ENCODE peak calls at places on chromosomes 2 and 18, in five cellular contexts. O is activated CD4-positive, alpha-beta T cell treated with anti-CD3 and anti-CD28 coated beads, Interleukin-2, amount 50 U/mL, for 4 hours; K is NCI-H2081; B is AG10803; F is activated CD4-positive, CD25-positive, alpha-beta regulatory T cell treated with anti-CD3 and anti-CD28 coated beads, Interleukin-2, amount 50 U/mL, for 72 hours. R is an unnamed sample.

GRCh38 chr18:45291616-45292612 is 323.4 kb upstream of the SLC14A2 start:
- DNase-seq in O (no peak), K (peak), B (peak), F (no peak), R (no peak)

GRCh38 chr2:47869859-47870258 is 36.4 kb downstream of the FBXO11 start:
- DNase-seq in O (no peak), K (no peak), B (no peak), F (no peak), R (no peak)

GRCh38 chr18:21327101-21327500 is 85.1 kb downstream of the GREB1L start:
- DNase-seq in O (no peak), K (peak), B (no peak), F (no peak), R (no peak)

GRCh38 chr2:200772620-200773019 is 39.1 kb upstream of the BZW1 start:
- DNase-seq in O (no peak), K (no peak), B (no peak), F (no peak), R (no peak)

GRCh38 chr2:10389596-10389995 is 58.5 kb downstream of the ODC1 start:
- DNase-seq in O (no peak), K (no peak), B (peak), F (no peak), R (no peak)

GRCh38 chr2:78455586-78455985 is 569.9 kb upstream of the REG3G start:
- DNase-seq in O (no peak), K (no peak), B (no peak), F (no peak), R (no peak)

GRCh38 chr2:241399941-241400922 is 44.1 kb downstream of the FARP2 start:
- DNase-seq in O (no peak), K (no peak), B (no peak), F (no peak), R (no peak)

GRCh38 chr2:12642855-12643254 is 73.9 kb upstream of the TRIB2 start:
- DNase-seq in O (no peak), K (no peak), B (no peak), F (no peak), R (no peak)

GRCh38 chr18:76827205-76827885 is 5.0 kb downstream of the ZNF236 start:
- DNase-seq in O (no peak), K (no peak), B (no peak), F (no peak), R (no peak)

GRCh38 chr2:165376571-165376975 is 92.9 kb upstream of the CSRNP3 start:
- DNase-seq in O (no peak), K (peak), B (no peak), F (no peak), R (no peak)

GRCh38 chr2:33502025-33502424 is 25.6 kb downstream of the RASGRP3 start:
- DNase-seq in O (no peak), K (no peak), B (no peak), F (no peak), R (no peak)

GRCh38 chr2:127661072-127661618 is 14.2 kb downstream of the LIMS2 start:
- DNase-seq in O (no peak), K (no peak), B (no peak), F (no peak), R (no peak)

GRCh38 chr2:235195921-235196320 is 244.1 kb downstream of the SH3BP4 start:
- DNase-seq in O (no peak), K (no peak), B (no peak), F (no peak), R (no peak)

GRCh38 chr2:29343830-29344229 is 228.6 kb downstream of the CLIP4 start:
- DNase-seq in O (no peak), K (no peak), B (no peak), F (no peak), R (no peak)

GRCh38 chr2:159114835-159115234 is 146.4 kb downstream of the TANC1 start:
- DNase-seq in O (no peak), K (no peak), B (no peak), F (no peak), R (no peak)

GRCh38 chr2:238379096-238379810 is 47.5 kb upstream of the ASB1 start:
- DNase-seq in O (no peak), K (no peak), B (peak), F (peak), R (no peak)

GRCh38 chr2:79977782-79978181 is 326.8 kb downstream of the LRRTM1 start:
- DNase-seq in O (no peak), K (no peak), B (peak), F (no peak), R (no peak)

GRCh38 chr2:224171226-224171625 is 132.1 kb upstream of the SERPINE2 start:
- DNase-seq in O (no peak), K (no peak), B (no peak), F (no peak), R (no peak)

GRCh38 chr18:44627245-44627644 is 53.4 kb upstream of the SETBP1 start:
- DNase-seq in O (no peak), K (no peak), B (peak), F (no peak), R (no peak)

GRCh38 chr18:34923911-34924310 is 117.3 kb upstream of the MAPRE2 start:
- DNase-seq in O (no peak), K (no peak), B (no peak), F (no peak), R (no peak)

R was measured in amniotic stem cell.